ENCODE peak calls at places on chromosomes 6 and 20, in eight cellular contexts. R is stomach, D is sigmoid colon, H is A549, L is right lobe of liver, Z is body of pancreas, A is IMR-90, T is HepG2. W is an unnamed sample. For H3K9me3 and H3K4me1, the result is how much of the 10 kb centered on the place peaks cover.

GRCh38 chr6:2205396-2205795 is 40.0 kb downstream of the GMDS start:
- DNase-seq in R (no peak), D (no peak), H (no peak), L (no peak), Z (no peak), A (no peak), T (no peak), W (no peak)

GRCh38 chr6:29631209-29631810 is 1.7 kb downstream of the GABBR1 start:
- DNase-seq in R (no peak), D (no peak), H (no peak), L (no peak), Z (no peak), A (peak), T (no peak), W (no peak)

GRCh38 chr6:141550471-141550870 is 582.3 kb upstream of the GJE1 start:
- DNase-seq in R (no peak), D (no peak), H (no peak), L (no peak), Z (no peak), A (peak), T (no peak), W (no peak)

GRCh38 chr6:134517145-134517658 is 199.3 kb upstream of the SGK1 start:
- DNase-seq in R (peak), D (peak), H (peak), L (peak), Z (peak), A (peak), T (peak), W (no peak)

GRCh38 chr20:64188682-64189529 is 24.7 kb downstream of the MYT1 start:
- DNase-seq in R (no peak), D (no peak), H (peak), L (peak), Z (peak), A (peak), T (peak), W (no peak)

GRCh38 chr6:88164061-88164460 is 2.1 kb downstream of the CNR1 start:
- DNase-seq in R (no peak), D (no peak), H (no peak), L (no peak), Z (no peak), A (no peak), T (no peak), W (no peak)

GRCh38 chr6:123316733-123317323 is 319.9 kb downstream of the TRDN start:
- DNase-seq in R (no peak), D (no peak), H (peak), L (no peak), Z (no peak), A (peak), T (peak), W (no peak)

GRCh38 chr20:57395111-57395959 is 4.1 kb downstream of the RBM38 start:
- DNase-seq in R (peak), D (peak), H (no peak), L (peak), Z (no peak), A (peak), T (no peak), W (peak)

GRCh38 chr6:8215631-8216030 is 113.3 kb upstream of the EEF1E1 start:
- DNase-seq in R (no peak), D (no peak), H (no peak), L (no peak), Z (no peak), A (peak), T (no peak), W (no peak)

GRCh38 chr6:105453968-105454367 is 51.1 kb upstream of the PREP start:
- DNase-seq in R (no peak), D (no peak), H (no peak), L (no peak), Z (no peak), A (no peak), T (no peak), W (no peak)

GRCh38 chr6:47134476-47135189 is 92.5 kb upstream of the ADGRF1 start:
- DNase-seq in R (no peak), D (no peak), H (peak), L (no peak), Z (no peak), A (peak), T (peak), W (no peak)

GRCh38 chr6:44859901-44860410 is 468.2 kb upstream of the RUNX2 start:
- DNase-seq in R (no peak), D (no peak), H (no peak), L (no peak), Z (no peak), A (peak), T (no peak), W (no peak)

GRCh38 chr6:33271098-33271607 is 523 bp downstream of the VPS52 start:
- DNase-seq in R (no peak), D (peak), H (no peak), L (no peak), Z (no peak), A (no peak), T (no peak), W (no peak)

GRCh38 chr20:62684986-62685385 is 23.6 kb upstream of the NTSR1 start:
- DNase-seq in R (no peak), D (no peak), H (no peak), L (no peak), Z (no peak), A (no peak), T (no peak), W (no peak)

GRCh38 chr6:123953920-123954319 is 150.3 kb downstream of the NKAIN2 start:
- DNase-seq in R (no peak), D (no peak), H (no peak), L (no peak), Z (no peak), A (no peak), T (no peak), W (no peak)

GRCh38 chr20:13458860-13459451 is 179.8 kb downstream of the TASP1 start:
- DNase-seq in R (no peak), D (no peak), H (peak), L (no peak), Z (peak), A (peak), T (peak), W (no peak)

GRCh38 chr6:119736680-119737079 is 387.1 kb upstream of the MAN1A1 start:
- DNase-seq in R (no peak), D (no peak), H (no peak), L (no peak), Z (no peak), A (no peak), T (no peak), W (peak)

GRCh38 chr6:87174078-87174579 is 18.8 kb downstream of the ZNF292 start:
- DNase-seq in R (no peak), D (no peak), H (no peak), L (no peak), Z (no peak), A (no peak), T (no peak), W (no peak)

GRCh38 chr20:53089866-53090265 is 117.7 kb downstream of the TSHZ2 start:
- DNase-seq in R (no peak), D (no peak), H (no peak), L (no peak), Z (no peak), A (no peak), T (no peak), W (no peak)

GRCh38 chr6:148382856-148383255 is 40.2 kb downstream of the SASH1 start:
- DNase-seq in R (no peak), D (no peak), H (no peak), L (no peak), Z (no peak), A (peak), T (no peak), W (no peak)

GRCh38 chr6:12467706-12468670 is 177.8 kb downstream of the EDN1 start:
- DNase-seq in R (no peak), D (no peak), H (no peak), L (no peak), Z (no peak), A (peak), T (no peak), W (no peak)

GRCh38 chr6:3323696-3324261 is 65.0 kb downstream of the PSMG4 start:
- DNase-seq in R (no peak), D (no peak), H (no peak), L (no peak), Z (no peak), A (no peak), T (no peak), W (no peak)

GRCh38 chr6:148620579-148621298 is 126.1 kb upstream of the UST start:
- DNase-seq in R (no peak), D (no peak), H (no peak), L (no peak), Z (no peak), A (no peak), T (no peak), W (no peak)

GRCh38 chr20:46213946-46214830 is 94.1 kb downstream of the CDH22 start:
- DNase-seq in R (no peak), D (peak), H (no peak), L (no peak), Z (no peak), A (no peak), T (no peak), W (no peak)

GRCh38 chr6:152146385-152146784 is 338.9 kb downstream of the ESR1 start:
- DNase-seq in R (no peak), D (no peak), H (no peak), L (no peak), Z (no peak), A (peak), T (no peak), W (no peak)

GRCh38 chr20:44714701-44715494 is at the start of gene CCN5:
- DNase-seq in R (peak), D (peak), H (peak), L (peak), Z (peak), A (peak), T (peak), W (peak)

GRCh38 chr6:97068211-97068610 is 143.7 kb downstream of the KLHL32 start:
- DNase-seq in R (no peak), D (no peak), H (peak), L (no peak), Z (no peak), A (peak), T (peak), W (no peak)

GRCh38 chr20:63892402-63892801 is 2.5 kb upstream of the DNAJC5 start:
- DNase-seq in R (no peak), D (no peak), H (no peak), L (no peak), Z (no peak), A (no peak), T (no peak), W (no peak)

GRCh38 chr6:167858086-167858591 is 31.4 kb downstream of the AFDN start:
- DNase-seq in R (no peak), D (no peak), H (no peak), L (no peak), Z (no peak), A (peak), T (no peak), W (no peak)

GRCh38 chr20:8082025-8082424 is 50.0 kb upstream of the PLCB1 start:
- DNase-seq in R (no peak), D (no peak), H (peak), L (no peak), Z (no peak), A (no peak), T (peak), W (no peak)

GRCh38 chr20:57025261-57025660 is 241.2 kb downstream of the BMP7 start:
- DNase-seq in R (no peak), D (no peak), H (no peak), L (no peak), Z (no peak), A (no peak), T (no peak), W (no peak)

GRCh38 chr6:12585497-12585958 is 131.0 kb upstream of the PHACTR1 start:
- DNase-seq in R (peak), D (no peak), H (no peak), L (peak), Z (peak), A (peak), T (no peak), W (no peak)

DNA sequence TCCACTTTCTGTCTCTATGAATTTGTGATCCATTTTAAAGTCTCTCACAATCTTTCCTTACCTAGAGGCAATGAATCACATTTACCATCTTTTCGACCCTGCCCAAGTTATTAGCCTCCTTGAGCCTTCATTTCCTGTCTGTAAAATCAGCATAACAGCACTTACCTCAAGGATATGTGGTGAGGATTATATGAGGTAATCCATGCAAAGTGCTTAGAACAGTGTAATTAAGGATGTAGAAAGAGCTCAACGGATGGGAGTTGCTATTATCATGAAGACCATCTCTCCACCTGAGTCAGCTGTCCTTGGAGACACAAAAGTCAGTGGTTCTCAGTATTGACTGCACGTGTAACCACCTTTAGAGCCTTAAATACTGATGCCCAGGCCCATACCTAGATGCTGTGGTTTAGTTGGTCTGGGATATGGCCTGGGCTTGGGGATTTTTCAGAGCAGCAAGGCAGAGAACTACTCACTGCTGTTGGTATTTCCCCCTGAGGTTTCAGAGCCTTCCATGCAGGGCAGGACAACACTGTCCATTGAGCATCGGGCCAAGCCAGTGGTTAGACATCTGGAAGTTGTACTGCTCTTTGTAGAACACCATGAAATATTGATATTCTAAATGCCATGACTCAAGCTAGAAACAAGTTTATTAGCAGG is 55.8 kb downstream of the LYRM2 start:
- DNase-seq in R (no peak), D (no peak), H (no peak), L (no peak), Z (no peak), A (no peak), T (no peak), W (no peak)
- H3K9me3 ChIP-seq in R (under half), D (under half), H (under half), L (under half), Z (under half), A (under half), T (under half), W (under half)

GRCh38 chr20:6058684-6059295 is 4.9 kb upstream of the LRRN4 start:
- DNase-seq in R (peak), D (no peak), H (no peak), L (no peak), Z (no peak), A (no peak), T (no peak), W (no peak)

GRCh38 chr20:6055161-6055783 is 1.4 kb upstream of the LRRN4 start:
- DNase-seq in R (no peak), D (no peak), H (no peak), L (no peak), Z (no peak), A (no peak), T (no peak), W (no peak)

GRCh38 chr20:6057704-6058103 is 3.8 kb upstream of the LRRN4 start:
- DNase-seq in R (no peak), D (no peak), H (no peak), L (no peak), Z (no peak), A (no peak), T (no peak), W (no peak)

GRCh38 chr20:6055981-6056569 is 2.2 kb upstream of the LRRN4 start:
- DNase-seq in R (no peak), D (no peak), H (no peak), L (peak), Z (no peak), A (no peak), T (no peak), W (no peak)

DNA sequence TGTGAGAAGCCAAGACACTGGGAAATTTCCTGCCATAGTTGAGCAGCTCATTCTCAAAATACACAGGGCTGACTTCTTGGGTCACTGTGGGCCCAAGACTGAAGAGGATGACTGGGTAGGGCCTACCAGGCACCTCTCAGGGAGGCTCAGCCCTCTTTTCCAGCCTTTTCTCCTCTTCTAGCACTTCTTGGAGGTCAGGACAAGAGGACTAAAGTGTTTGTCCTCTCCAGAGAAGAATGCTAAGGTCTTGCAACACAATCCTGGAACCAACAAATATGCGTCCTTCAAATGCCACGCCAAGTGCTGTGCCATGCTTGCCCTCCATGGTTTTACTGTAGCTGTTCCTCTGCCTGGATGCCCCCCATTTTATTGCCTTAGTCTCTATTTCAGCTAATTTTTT is 3.3 kb upstream of the LRRN4 start:
- DNase-seq in R (no peak), D (no peak), H (no peak), L (no peak), Z (no peak), A (no peak), T (no peak), W (no peak)
- TF ChIP-seq POLR2A in R (no peak), D (no peak), H (no peak), L (no peak), Z (no peak), A (no peak), T (no peak), W (no peak)

GRCh38 chr6:118705799-118706481 is 54.5 kb upstream of the CEP85L start:
- DNase-seq in R (no peak), D (no peak), H (no peak), L (no peak), Z (no peak), A (peak), T (no peak), W (peak)
- H3K4me1 ChIP-seq in R (under half), D (under half), H (under half), L (under half), Z (under half), A (under half), T (under half), W (under half)

DNA sequence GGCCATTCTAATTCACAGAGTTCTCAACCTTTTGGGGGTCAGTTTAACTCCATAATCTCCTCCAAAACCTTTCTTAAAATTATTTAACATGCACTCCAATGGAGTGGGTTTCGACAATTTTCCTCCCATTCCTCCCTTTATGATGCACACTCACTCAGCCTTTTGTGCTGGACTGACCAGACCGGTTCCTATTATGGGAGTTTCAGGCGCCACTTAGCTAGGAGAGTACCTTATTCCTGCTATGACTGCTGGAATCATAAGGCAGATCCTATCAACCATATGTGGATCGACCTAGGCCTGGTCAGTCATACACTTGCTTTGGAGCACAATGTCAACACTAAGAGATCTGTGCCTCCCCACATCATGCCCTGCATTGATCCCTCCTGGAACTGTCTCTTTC is 63.9 kb upstream of the MOCS1 start:
- DNase-seq in R (no peak), D (no peak), H (no peak), L (no peak), Z (no peak), A (no peak), T (no peak), W (no peak)
- H3K9me3 ChIP-seq in R (under half), D (under half), H (under half), L (under half), Z (under half), A (under half), T (half or more), W (under half)

GRCh38 chr20:19976595-19977372 is 40.4 kb upstream of the NAA20 start:
- DNase-seq in R (peak), D (peak), H (peak), L (no peak), Z (peak), A (peak), T (peak), W (no peak)

GRCh38 chr20:19975436-19975799 is 41.7 kb upstream of the NAA20 start:
- DNase-seq in R (no peak), D (peak), H (peak), L (no peak), Z (peak), A (peak), T (no peak), W (no peak)

GRCh38 chr20:19977373-19977770 is 39.8 kb upstream of the NAA20 start:
- DNase-seq in R (no peak), D (no peak), H (no peak), L (no peak), Z (no peak), A (no peak), T (no peak), W (no peak)

GRCh38 chr20:19974621-19975435 is 42.3 kb upstream of the NAA20 start:
- DNase-seq in R (peak), D (peak), H (peak), L (peak), Z (peak), A (peak), T (no peak), W (peak)

DNA sequence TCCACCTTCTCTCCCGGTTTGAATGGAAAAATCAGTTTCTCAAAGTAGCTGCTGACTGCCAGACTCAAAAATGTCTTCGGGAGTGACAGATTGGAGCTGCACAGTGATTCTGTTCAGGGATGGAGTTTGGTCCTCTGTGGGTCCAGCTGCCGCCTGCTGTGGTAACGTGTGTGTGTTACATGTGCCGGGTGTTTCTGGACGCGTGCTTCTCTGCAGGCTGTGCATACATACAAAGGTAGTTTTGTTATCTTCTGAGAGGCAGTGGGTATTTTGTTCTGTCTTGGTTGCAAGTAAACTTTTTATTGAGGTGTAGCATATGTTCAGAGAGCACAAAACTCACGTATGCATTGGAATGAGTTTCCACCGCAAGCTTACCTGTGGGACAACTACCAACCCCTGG is 41.3 kb upstream of the NAA20 start:
- DNase-seq in R (peak), D (no peak), H (peak), L (no peak), Z (peak), A (no peak), T (no peak), W (no peak)
- TF ChIP-seq POLR2A in R (no peak), D (no peak), H (no peak), L (no peak), Z (no peak), A (no peak), T (no peak), W (no peak)

GRCh38 chr6:139982652-139983051 is 608.2 kb upstream of the CITED2 start:
- DNase-seq in R (no peak), D (no peak), H (no peak), L (no peak), Z (no peak), A (peak), T (no peak), W (no peak)
- H3K4me1 ChIP-seq in R (under half), D (under half), H (half or more), L (under half), Z (under half), A (under half), T (under half), W (under half)

DNA sequence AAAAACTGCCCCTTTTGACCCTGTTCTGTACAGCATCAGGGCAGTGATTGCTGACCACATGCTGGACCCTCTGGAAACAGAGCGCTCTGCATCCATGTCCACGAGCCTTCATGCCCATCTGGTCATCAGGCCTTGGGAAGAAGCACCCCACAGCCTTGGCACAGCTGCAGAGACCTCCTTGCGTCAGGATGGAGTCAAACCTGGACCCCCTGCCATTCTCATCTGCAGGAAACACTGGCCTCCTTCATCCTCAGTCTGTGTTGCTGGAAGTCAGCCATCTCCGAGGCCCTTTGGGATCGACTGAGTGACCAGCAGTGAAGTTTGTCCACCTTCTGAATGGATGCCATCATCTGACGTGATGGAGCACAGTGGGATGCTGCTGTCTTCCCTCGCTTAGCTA is 2138.3 kb upstream of the DEFB115 start:
- DNase-seq in R (no peak), D (no peak), H (no peak), L (no peak), Z (no peak), A (no peak), T (no peak), W (no peak)
- H3K9me3 ChIP-seq in R (under half), D (under half), H (under half), L (under half), Z (under half), A (under half), T (half or more), W (under half)